ENCODE peak calls at places on chromosomes 6 and 20, in five cellular contexts. Q, H, C, K and G are unnamed samples.

GRCh38 chr20:63097336-63097831 is 90.6 kb upstream of the BHLHE23 start:
- DNase-seq in H (no peak), K (peak), Q (peak), C (no peak), G (no peak)

GRCh38 chr6:90296346-90297123 is at the start of gene BACH2:
- DNase-seq in Q (peak), C (peak), K (peak), H (peak), G (peak)

GRCh38 chr6:8549381-8549780 is 114.0 kb upstream of the SLC35B3 start:
- DNase-seq in Q (no peak), K (no peak), H (no peak), C (no peak), G (no peak)

GRCh38 chr20:61297981-61298380 is 45.9 kb downstream of the CDH4 start:
- DNase-seq in H (no peak), C (no peak), Q (no peak), K (no peak), G (no peak)

GRCh38 chr6:113476937-113477839 is 380.0 kb upstream of the MARCKS start:
- DNase-seq in K (no peak), Q (no peak), C (no peak), H (no peak), G (no peak)

GRCh38 chr6:108564178-108564577 is 3.5 kb downstream of the FOXO3 start:
- DNase-seq in Q (no peak), C (no peak), K (no peak), H (no peak), G (no peak)

GRCh38 chr20:45354423-45355208 is 6.4 kb upstream of the SDC4 start:
- DNase-seq in Q (no peak), C (no peak), H (no peak), K (no peak), G (no peak)

GRCh38 chr20:35305682-35306556 is 13.7 kb upstream of the FAM83C start:
- DNase-seq in Q (no peak), K (no peak), H (peak), C (no peak), G (no peak)

GRCh38 chr20:50191566-50192363 is 1.1 kb downstream of the CEBPB start:
- DNase-seq in H (peak), K (peak), C (peak), Q (peak), G (peak)

GRCh38 chr6:2944405-2945068 is 26.8 kb downstream of the SERPINB6 start:
- DNase-seq in K (no peak), Q (no peak), C (no peak), H (no peak), G (no peak)

GRCh38 chr20:5531318-5532081 is 214.7 kb upstream of the PROKR2 start:
- DNase-seq in K (no peak), H (no peak), C (no peak), Q (no peak), G (no peak)

DNA sequence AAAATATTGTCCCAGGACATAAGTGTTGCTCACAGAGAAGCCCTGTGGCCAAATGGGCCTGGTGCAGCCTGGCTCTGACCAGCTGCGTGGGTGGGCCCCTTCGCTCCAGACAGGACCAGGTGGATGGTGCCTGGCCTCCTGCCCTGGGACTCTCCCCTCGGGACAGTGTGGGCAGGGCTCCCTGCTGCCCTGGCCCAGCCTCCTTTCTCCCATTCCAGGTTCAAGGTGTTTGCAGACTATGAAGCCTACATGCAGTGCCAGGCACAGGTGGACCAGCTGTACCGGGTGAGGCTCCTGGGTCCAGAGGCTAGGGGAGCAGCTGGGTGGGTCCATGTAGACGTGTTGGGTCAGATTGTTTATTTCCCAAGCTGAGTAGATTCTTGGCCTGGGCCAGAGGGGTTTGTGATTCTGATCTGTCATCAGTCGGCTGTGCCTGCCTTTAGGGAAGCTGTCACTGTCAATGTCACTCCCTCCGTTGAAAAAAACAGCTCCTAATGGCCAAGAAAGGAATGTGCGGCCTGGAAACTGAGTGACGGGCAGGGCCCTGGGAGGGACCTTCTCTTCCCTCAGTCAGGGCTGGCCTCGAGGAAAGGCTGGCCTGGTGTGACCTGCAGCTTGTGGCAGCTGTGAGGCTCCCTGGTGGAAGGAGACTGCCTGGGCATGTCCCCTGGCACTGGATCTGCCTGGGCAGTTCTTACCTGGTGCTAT is 47.7 kb downstream of the PYGB start:
- DNase-seq in K (no peak), C (no peak), Q (no peak), H (no peak), G (no peak)
- TF ChIP-seq CTCF in K (no peak), C (no peak), Q (no peak), H (no peak), G (no peak)

DNA sequence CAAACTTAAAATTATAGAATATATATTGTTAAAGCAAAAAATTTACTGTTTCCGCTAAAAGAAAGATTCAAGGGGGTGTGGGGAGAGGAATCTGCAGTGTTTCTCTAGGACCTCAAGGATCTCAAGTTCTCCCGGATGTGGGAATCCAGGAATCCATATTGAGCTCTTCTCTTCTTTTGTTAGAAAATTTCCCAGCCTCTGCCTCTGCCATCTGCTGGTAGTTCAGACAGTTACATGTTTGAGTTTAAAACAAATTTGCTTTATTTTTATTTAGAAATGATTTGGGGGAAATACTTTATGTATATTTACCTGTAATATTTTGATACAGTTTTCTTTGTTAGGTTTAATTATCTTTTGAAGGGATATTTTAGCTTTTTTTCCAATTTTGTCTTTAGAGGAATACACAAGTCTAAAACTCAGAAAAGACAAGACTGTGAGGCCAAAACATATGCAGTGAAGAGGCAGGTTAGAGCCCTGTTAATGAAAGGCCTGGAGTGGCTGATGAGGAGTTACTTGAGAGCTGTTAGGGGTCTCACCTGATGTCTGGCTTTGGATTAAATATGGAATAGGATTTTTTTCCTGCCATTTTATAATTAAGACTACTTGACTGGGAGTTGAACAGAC is 268.8 kb downstream of the ARID1B start:
- DNase-seq in K (no peak), H (peak), Q (no peak), C (no peak), G (no peak)
- TF ChIP-seq CTCF in K (peak), H (peak), Q (peak), C (peak), G (peak)

GRCh38 chr20:32975698-32976674 is 28.2 kb downstream of the SUN5 start:
- DNase-seq in H (no peak), Q (no peak), K (no peak), C (peak), G (peak)
- TF ChIP-seq CTCF in H (no peak), Q (no peak), K (no peak), C (no peak), G (no peak)

GRCh38 chr6:45036101-45036500 is 292.0 kb upstream of the RUNX2 start:
- DNase-seq in C (no peak), H (no peak), K (no peak), Q (no peak), G (no peak)

GRCh38 chr6:45032426-45032825 is 295.7 kb upstream of the RUNX2 start:
- DNase-seq in K (no peak), Q (no peak), C (no peak), H (no peak), G (no peak)

GRCh38 chr6:45026003-45026516 is 302.1 kb upstream of the RUNX2 start:
- DNase-seq in H (no peak), Q (no peak), K (no peak), C (no peak), G (no peak)

DNA sequence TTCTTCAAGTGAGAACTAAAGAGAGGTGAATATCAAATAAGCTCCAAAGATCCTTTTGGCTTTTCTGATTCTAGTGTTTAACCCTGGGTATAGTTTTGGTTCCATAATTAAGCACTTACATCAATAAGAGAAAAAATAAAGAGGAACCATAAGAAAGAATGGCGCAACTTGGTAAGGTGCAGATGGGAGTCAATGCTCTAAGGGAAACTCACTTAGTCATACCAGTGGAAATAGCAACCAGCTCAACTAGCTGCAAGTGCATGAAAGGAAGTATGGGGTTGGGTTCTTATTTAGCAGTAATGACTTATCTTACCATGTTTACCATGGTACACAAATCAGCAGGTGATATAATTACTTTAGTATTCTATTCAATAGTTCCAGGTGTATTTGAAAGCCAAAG is 296.5 kb upstream of the RUNX2 start:
- DNase-seq in Q (no peak), K (no peak), H (no peak), C (no peak), G (no peak)
- TF ChIP-seq CTCF in Q (no peak), K (no peak), H (no peak), C (no peak), G (no peak)

GRCh38 chr6:83781506-83781905 is 71.7 kb upstream of the RIPPLY2 start:
- DNase-seq in Q (no peak), K (no peak), H (no peak), C (no peak), G (no peak)
- TF ChIP-seq CTCF in Q (no peak), K (no peak), H (no peak), C (no peak), G (no peak)

GRCh38 chr20:37161830-37162549 is 17.1 kb upstream of the RPN2 start:
- DNase-seq in Q (no peak), C (no peak), H (no peak), K (no peak), G (no peak)

GRCh38 chr20:37160683-37161082 is 18.4 kb upstream of the RPN2 start:
- DNase-seq in Q (no peak), H (no peak), K (no peak), C (no peak), G (no peak)

GRCh38 chr20:37163832-37164554 is 15.1 kb upstream of the RPN2 start:
- DNase-seq in Q (no peak), K (no peak), C (no peak), H (no peak), G (no peak)

GRCh38 chr20:37165031-37165430 is 14.1 kb upstream of the RPN2 start:
- DNase-seq in K (no peak), H (no peak), Q (no peak), C (no peak), G (no peak)

GRCh38 chr20:37162674-37163073 is 16.5 kb upstream of the RPN2 start:
- DNase-seq in K (no peak), H (no peak), C (no peak), Q (no peak), G (no peak)
- TF ChIP-seq CTCF in K (no peak), H (no peak), C (no peak), Q (no peak), G (no peak)

GRCh38 chr6:24910850-24911712 is 24.7 kb downstream of the RIPOR2 start:
- DNase-seq in C (peak), K (peak), H (peak), Q (peak), G (peak)

GRCh38 chr6:24909281-24910216 is 26.2 kb downstream of the RIPOR2 start:
- DNase-seq in C (no peak), H (no peak), Q (no peak), K (no peak), G (no peak)

GRCh38 chr6:24911983-24912382 is 23.8 kb downstream of the RIPOR2 start:
- DNase-seq in C (no peak), K (no peak), Q (no peak), H (no peak), G (no peak)

GRCh38 chr6:24908555-24908954 is 27.2 kb downstream of the RIPOR2 start:
- DNase-seq in C (no peak), K (no peak), Q (no peak), H (no peak), G (no peak)

GRCh38 chr6:24910331-24910849 is 25.4 kb downstream of the RIPOR2 start:
- DNase-seq in H (peak), Q (no peak), K (no peak), C (no peak), G (peak)
- TF ChIP-seq CTCF in H (no peak), Q (no peak), K (no peak), C (no peak), G (peak)